ENCODE peak calls at places on chromosomes 3 and 15, in five cellular contexts. One of them, this sample, is unnamed.

GRCh38 chr3:37739579-37740290 is 121.9 kb upstream of the CTDSPL start:
- DNase-seq in HepG2: no peak
- DNase-seq in K562: no peak
- DNase-seq in IMR-90: no peak
- DNase-seq in GM12878: no peak
- DNase-seq in this sample: no peak

GRCh38 chr3:60989893-60990740 is 261.1 kb downstream of the FHIT start:
- DNase-seq in HepG2: no peak
- DNase-seq in IMR-90: no peak
- DNase-seq in K562: peak
- DNase-seq in GM12878: no peak
- DNase-seq in this sample: no peak

GRCh38 chr3:171836836-171837235 is 6.3 kb upstream of the TMEM212 start:
- DNase-seq in K562: no peak
- DNase-seq in HepG2: no peak
- DNase-seq in GM12878: no peak
- DNase-seq in IMR-90: no peak
- DNase-seq in this sample: no peak

GRCh38 chr3:159978353-159978752 is 10.3 kb upstream of the IL12A start:
- DNase-seq in IMR-90: no peak
- DNase-seq in HepG2: peak
- DNase-seq in GM12878: no peak
- DNase-seq in K562: no peak
- DNase-seq in this sample: peak

GRCh38 chr3:120449701-120450216 is 1.0 kb downstream of the FSTL1 start:
- DNase-seq in K562: no peak
- DNase-seq in IMR-90: peak
- DNase-seq in HepG2: no peak
- DNase-seq in GM12878: no peak
- DNase-seq in this sample: peak

GRCh38 chr15:78620839-78621421 is at the start of gene CHRNA3:
- DNase-seq in K562: no peak
- DNase-seq in HepG2: no peak
- DNase-seq in GM12878: no peak
- DNase-seq in IMR-90: no peak
- DNase-seq in this sample: peak

GRCh38 chr15:95629503-95630168 is 700.9 kb upstream of the NR2F2 start:
- DNase-seq in IMR-90: no peak
- DNase-seq in K562: peak
- DNase-seq in HepG2: no peak
- DNase-seq in GM12878: no peak
- DNase-seq in this sample: no peak

GRCh38 chr15:82108489-82109078 is 62.8 kb upstream of the MEX3B start:
- DNase-seq in IMR-90: peak
- DNase-seq in GM12878: no peak
- DNase-seq in K562: peak
- DNase-seq in HepG2: peak
- DNase-seq in this sample: peak

GRCh38 chr15:31341036-31341435 is 14.4 kb downstream of the KLF13 start:
- DNase-seq in IMR-90: no peak
- DNase-seq in GM12878: no peak
- DNase-seq in HepG2: no peak
- DNase-seq in K562: no peak
- DNase-seq in this sample: no peak

GRCh38 chr3:115580566-115580965 is 42.7 kb upstream of the GAP43 start:
- DNase-seq in HepG2: no peak
- DNase-seq in GM12878: no peak
- DNase-seq in K562: no peak
- DNase-seq in IMR-90: no peak
- DNase-seq in this sample: peak

GRCh38 chr15:75446146-75446545 is 5.3 kb downstream of the SIN3A start:
- DNase-seq in K562: no peak
- DNase-seq in IMR-90: no peak
- DNase-seq in HepG2: no peak
- DNase-seq in GM12878: peak
- DNase-seq in this sample: no peak

GRCh38 chr3:30453364-30454039 is 152.9 kb upstream of the TGFBR2 start:
- DNase-seq in K562: no peak
- DNase-seq in IMR-90: no peak
- DNase-seq in GM12878: no peak
- DNase-seq in HepG2: no peak
- DNase-seq in this sample: no peak

GRCh38 chr3:185797993-185798830 is 26.6 kb downstream of the IGF2BP2 start:
- DNase-seq in K562: no peak
- DNase-seq in IMR-90: no peak
- DNase-seq in HepG2: no peak
- DNase-seq in GM12878: no peak
- DNase-seq in this sample: no peak

GRCh38 chr15:38438031-38438986 is 15.6 kb upstream of the FAM98B start:
- DNase-seq in HepG2: no peak
- DNase-seq in GM12878: no peak
- DNase-seq in K562: peak
- DNase-seq in IMR-90: peak
- DNase-seq in this sample: no peak

GRCh38 chr3:157388976-157389375 is 47.7 kb upstream of the PTX3 start:
- DNase-seq in IMR-90: peak
- DNase-seq in GM12878: no peak
- DNase-seq in HepG2: no peak
- DNase-seq in K562: no peak
- DNase-seq in this sample: no peak

GRCh38 chr3:177179281-177180067 is 17.8 kb downstream of the TBL1XR1 start:
- DNase-seq in HepG2: no peak
- DNase-seq in K562: peak
- DNase-seq in IMR-90: no peak
- DNase-seq in GM12878: no peak
- DNase-seq in this sample: no peak

GRCh38 chr15:69468241-69469121 is 15.9 kb downstream of the RPLP1 start:
- DNase-seq in IMR-90: peak
- DNase-seq in HepG2: no peak
- DNase-seq in K562: peak
- DNase-seq in GM12878: no peak
- DNase-seq in this sample: peak

GRCh38 chr3:50620846-50621245 is 3.9 kb downstream of the MAPKAPK3 start:
- DNase-seq in HepG2: no peak
- DNase-seq in GM12878: no peak
- DNase-seq in K562: no peak
- DNase-seq in IMR-90: no peak
- DNase-seq in this sample: no peak

GRCh38 chr3:13080591-13080990 is 7.4 kb upstream of the IQSEC1 start:
- DNase-seq in HepG2: no peak
- DNase-seq in K562: no peak
- DNase-seq in IMR-90: no peak
- DNase-seq in GM12878: no peak
- DNase-seq in this sample: no peak

GRCh38 chr3:29099296-29099695 is 181.6 kb upstream of the RBMS3 start:
- DNase-seq in GM12878: no peak
- DNase-seq in HepG2: no peak
- DNase-seq in K562: no peak
- DNase-seq in IMR-90: peak
- DNase-seq in this sample: peak

GRCh38 chr15:93584021-93584420 is 495.0 kb upstream of the RGMA start:
- DNase-seq in HepG2: no peak
- DNase-seq in GM12878: no peak
- DNase-seq in K562: no peak
- DNase-seq in IMR-90: no peak
- DNase-seq in this sample: no peak

GRCh38 chr3:149382091-149382467 is 4.6 kb upstream of the TM4SF1 start:
- DNase-seq in IMR-90: peak
- DNase-seq in GM12878: no peak
- DNase-seq in K562: no peak
- DNase-seq in HepG2: no peak
- DNase-seq in this sample: no peak

GRCh38 chr3:117534138-117534537 is 824.6 kb downstream of the TUSC7 start:
- DNase-seq in GM12878: no peak
- DNase-seq in IMR-90: no peak
- DNase-seq in K562: no peak
- DNase-seq in HepG2: no peak
- DNase-seq in this sample: no peak

GRCh38 chr15:83764201-83764839 is 110.4 kb downstream of the ADAMTSL3 start:
- DNase-seq in GM12878: no peak
- DNase-seq in HepG2: no peak
- DNase-seq in K562: no peak
- DNase-seq in IMR-90: no peak
- DNase-seq in this sample: no peak

GRCh38 chr15:92886229-92886628 is 13.9 kb upstream of the CHD2 start:
- DNase-seq in HepG2: no peak
- DNase-seq in IMR-90: no peak
- DNase-seq in GM12878: no peak
- DNase-seq in K562: no peak
- DNase-seq in this sample: no peak

GRCh38 chr15:31360843-31361763 is 34.5 kb downstream of the KLF13 start:
- DNase-seq in K562: no peak
- DNase-seq in IMR-90: no peak
- DNase-seq in HepG2: no peak
- DNase-seq in GM12878: no peak
- DNase-seq in this sample: peak

GRCh38 chr15:72592103-72592502 is 62.4 kb upstream of the GOLGA6B start:
- DNase-seq in IMR-90: no peak
- DNase-seq in HepG2: no peak
- DNase-seq in K562: peak
- DNase-seq in GM12878: no peak
- DNase-seq in this sample: no peak

GRCh38 chr3:20190991-20191390 is 5.0 kb upstream of the SGO1 start:
- DNase-seq in GM12878: no peak
- DNase-seq in K562: peak
- DNase-seq in IMR-90: no peak
- DNase-seq in HepG2: no peak
- DNase-seq in this sample: no peak

GRCh38 chr3:142595581-142595950 is 627 bp upstream of the PLS1 start:
- DNase-seq in GM12878: no peak
- DNase-seq in HepG2: peak
- DNase-seq in K562: peak
- DNase-seq in IMR-90: peak
- DNase-seq in this sample: no peak

GRCh38 chr3:170835346-170835745 is 34.6 kb downstream of the RPL22L1 start:
- DNase-seq in GM12878: no peak
- DNase-seq in IMR-90: no peak
- DNase-seq in K562: no peak
- DNase-seq in HepG2: no peak
- DNase-seq in this sample: peak

GRCh38 chr15:70101459-70102113 is 3.9 kb upstream of the TLE3 start:
- DNase-seq in GM12878: no peak
- DNase-seq in K562: peak
- DNase-seq in HepG2: peak
- DNase-seq in IMR-90: peak
- DNase-seq in this sample: peak

DNA sequence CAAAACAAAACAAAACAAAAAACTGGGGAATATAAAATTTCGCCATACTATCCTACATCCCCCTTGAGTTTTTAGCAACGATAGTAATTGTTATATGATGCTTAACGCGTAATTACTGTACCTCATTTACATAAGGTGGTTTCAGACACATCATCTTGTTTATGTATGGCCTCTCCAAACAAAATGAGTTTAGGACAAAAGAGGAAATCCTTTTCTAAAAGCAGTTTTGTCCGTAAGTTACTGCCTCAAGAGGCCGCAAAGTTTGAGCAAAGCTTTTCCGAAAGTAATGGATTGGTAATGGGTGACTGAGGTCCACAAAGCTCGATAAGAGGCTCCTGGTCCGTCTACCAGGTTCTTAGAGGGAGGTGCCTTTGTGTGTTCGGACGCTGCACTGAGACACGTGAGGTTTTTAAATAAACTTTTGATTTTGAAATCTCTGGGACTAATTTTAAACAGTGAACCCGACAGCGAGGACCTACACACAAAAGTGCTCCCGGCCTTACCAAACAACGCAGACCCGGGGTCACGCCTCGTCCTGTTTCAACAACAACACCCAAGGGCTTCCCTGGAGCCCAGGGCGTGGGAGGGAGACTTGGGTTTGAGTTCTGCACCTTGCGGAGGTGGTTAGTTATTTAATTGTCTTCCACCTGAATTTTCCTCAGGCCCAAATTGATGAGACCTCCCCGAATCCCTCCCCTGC is 505 bp upstream of the C15orf61 start:
- DNase-seq in K562: no peak
- DNase-seq in HepG2: no peak
- DNase-seq in GM12878: no peak
- DNase-seq in IMR-90: peak
- DNase-seq in this sample: no peak
- TF ChIP-seq MXI1 in K562: no peak
- TF ChIP-seq MXI1 in HepG2: no peak
- TF ChIP-seq MXI1 in GM12878: no peak
- TF ChIP-seq MXI1 in IMR-90: no peak
- TF ChIP-seq MXI1 in this sample: no peak

GRCh38 chr3:133301194-133301593 is 98.7 kb upstream of the BFSP2 start:
- DNase-seq in K562: no peak
- DNase-seq in GM12878: no peak
- DNase-seq in IMR-90: peak
- DNase-seq in HepG2: no peak
- DNase-seq in this sample: no peak

GRCh38 chr3:133301731-133302130 is 98.1 kb upstream of the BFSP2 start:
- DNase-seq in K562: no peak
- DNase-seq in HepG2: no peak
- DNase-seq in GM12878: no peak
- DNase-seq in IMR-90: peak
- DNase-seq in this sample: no peak

DNA sequence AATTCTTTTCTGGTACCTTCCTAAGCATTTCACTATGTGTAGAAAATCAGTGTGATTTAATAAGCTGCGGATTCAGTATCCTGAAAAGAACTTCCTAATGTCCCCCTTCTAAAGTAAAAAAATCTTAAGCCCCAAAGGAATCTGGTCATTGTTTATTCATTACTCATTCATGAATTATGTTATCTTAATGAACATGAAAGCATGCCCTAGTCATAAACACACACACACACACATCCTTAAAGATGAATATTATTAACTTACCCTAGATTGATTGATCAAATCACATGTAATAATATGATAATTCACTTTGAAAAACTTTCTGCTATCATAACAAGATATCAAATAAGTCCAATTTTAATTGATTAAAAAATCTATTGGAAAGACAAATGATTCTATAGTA is 96.4 kb upstream of the BFSP2 start:
- DNase-seq in K562: no peak
- DNase-seq in IMR-90: peak
- DNase-seq in HepG2: no peak
- DNase-seq in GM12878: no peak
- DNase-seq in this sample: no peak
- TF ChIP-seq MXI1 in K562: no peak
- TF ChIP-seq MXI1 in IMR-90: no peak
- TF ChIP-seq MXI1 in HepG2: no peak
- TF ChIP-seq MXI1 in GM12878: no peak
- TF ChIP-seq MXI1 in this sample: no peak

GRCh38 chr3:151276038-151277027 is 2.0 kb downstream of the P2RY14 start:
- DNase-seq in HepG2: no peak
- DNase-seq in K562: no peak
- DNase-seq in IMR-90: no peak
- DNase-seq in GM12878: no peak
- DNase-seq in this sample: no peak
- TF ChIP-seq MXI1 in HepG2: no peak
- TF ChIP-seq MXI1 in K562: no peak
- TF ChIP-seq MXI1 in IMR-90: no peak
- TF ChIP-seq MXI1 in GM12878: no peak
- TF ChIP-seq MXI1 in this sample: no peak

DNA sequence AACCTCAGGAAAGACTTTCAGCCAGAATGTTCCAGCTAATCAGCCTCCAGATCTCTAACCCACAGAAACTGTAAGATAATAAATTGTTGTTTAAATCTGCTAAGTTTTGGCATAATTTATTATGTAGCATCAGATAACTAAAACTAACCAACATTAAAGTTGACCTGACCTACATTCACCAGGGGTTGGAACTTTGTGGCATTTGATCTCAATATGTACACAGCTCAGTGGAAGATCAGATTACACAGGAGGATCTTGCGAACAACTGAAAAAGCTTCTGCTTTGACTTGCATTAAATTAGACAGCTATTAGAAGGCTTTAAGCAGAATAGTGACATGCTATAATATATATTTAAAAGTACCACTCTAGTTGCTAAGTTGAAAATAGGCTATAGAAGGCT is 91.4 kb upstream of the POU1F1 start:
- DNase-seq in IMR-90: no peak
- DNase-seq in GM12878: no peak
- DNase-seq in K562: no peak
- DNase-seq in HepG2: no peak
- DNase-seq in this sample: no peak
- TF ChIP-seq MXI1 in IMR-90: no peak
- TF ChIP-seq MXI1 in GM12878: no peak
- TF ChIP-seq MXI1 in K562: no peak
- TF ChIP-seq MXI1 in HepG2: no peak
- TF ChIP-seq MXI1 in this sample: no peak

This sample was measured in SK-N-SH.